ENCODE peak calls at places on chromosomes 6 and 20, in four cellular contexts. A is H1, Q is K562, P is HepG2. M is an unnamed sample.

GRCh38 chr6:13979284-13980171 is 54.8 kb downstream of the RNF182 start:
- DNase-seq in Q (peak), A (no peak), P (no peak), M (no peak)

GRCh38 chr6:13653296-13653695 is 38.2 kb downstream of the NOL7 start:
- DNase-seq in A (no peak), P (no peak), Q (no peak), M (no peak)

GRCh38 chr6:149153637-149154036 is 163.9 kb upstream of the TAB2 start:
- DNase-seq in P (no peak), A (no peak), Q (no peak), M (no peak)

GRCh38 chr6:52491203-52492069 is 71.3 kb downstream of the EFHC1 start:
- DNase-seq in A (no peak), P (no peak), Q (no peak), M (no peak)

GRCh38 chr6:170233304-170234205 is 57.3 kb downstream of the DLL1 start:
- DNase-seq in P (no peak), Q (no peak), A (no peak), M (no peak)

GRCh38 chr6:13615802-13616140 is 636 bp downstream of the NOL7 start:
- DNase-seq in Q (peak), P (no peak), A (no peak), M (peak)

GRCh38 chr20:13883425-13883824 is 98.6 kb downstream of the NDUFAF5 start:
- DNase-seq in A (no peak), Q (no peak), P (no peak), M (no peak)

GRCh38 chr20:33255005-33255404 is 19.2 kb downstream of the BPIFA1 start:
- DNase-seq in P (no peak), A (no peak), Q (no peak), M (no peak)

GRCh38 chr6:34650823-34651222 is 45.7 kb downstream of the ILRUN start:
- DNase-seq in Q (no peak), A (no peak), P (no peak), M (no peak)

GRCh38 chr6:43937236-43938177 is 167.5 kb downstream of the VEGFA start:
- DNase-seq in A (no peak), Q (peak), P (no peak), M (no peak)

GRCh38 chr20:1305682-1306081 is 23.3 kb downstream of the SDCBP2 start:
- DNase-seq in P (no peak), Q (no peak), A (no peak), M (no peak)

GRCh38 chr20:62388839-62389600 is 2.1 kb downstream of the RPS21 start:
- DNase-seq in Q (no peak), A (no peak), P (no peak), M (no peak)

GRCh38 chr6:8088886-8089285 is 13.5 kb downstream of the EEF1E1 start:
- DNase-seq in Q (no peak), P (no peak), A (no peak), M (no peak)

GRCh38 chr20:9508240-9508661 is 6.1 kb upstream of the LAMP5 start:
- DNase-seq in Q (no peak), A (no peak), P (no peak), M (no peak)

GRCh38 chr20:58446938-58447265 is 57.9 kb downstream of the VAPB start:
- DNase-seq in P (no peak), A (no peak), Q (no peak), M (no peak)

GRCh38 chr6:139881728-139882211 is 507.3 kb upstream of the CITED2 start:
- DNase-seq in P (peak), Q (peak), A (no peak), M (peak)

GRCh38 chr6:139577991-139578604 is 203.7 kb upstream of the CITED2 start:
- DNase-seq in Q (no peak), A (no peak), P (peak), M (no peak)

GRCh38 chr6:111788779-111789276 is 84.4 kb downstream of the FYN start:
- DNase-seq in A (no peak), Q (peak), P (peak), M (no peak)

GRCh38 chr20:47353697-47354387 is 2.7 kb downstream of the ZMYND8 start:
- DNase-seq in A (no peak), Q (no peak), P (no peak), M (no peak)

GRCh38 chr6:110284877-110285276 is 73.3 kb downstream of the METTL24 start:
- DNase-seq in P (no peak), A (no peak), Q (no peak), M (no peak)

GRCh38 chr6:139376054-139376355 is 1.6 kb upstream of the CITED2 start:
- DNase-seq in A (no peak), Q (peak), P (no peak), M (no peak)

GRCh38 chr6:170178561-170179477 is 112.1 kb downstream of the DLL1 start:
- DNase-seq in P (no peak), A (no peak), Q (no peak), M (no peak)

GRCh38 chr6:15285682-15286294 is 39.9 kb downstream of the JARID2 start:
- DNase-seq in Q (no peak), A (no peak), P (no peak), M (no peak)

GRCh38 chr6:89731924-89732568 is 87.5 kb downstream of the MDN1 start:
- DNase-seq in Q (no peak), P (no peak), A (no peak), M (no peak)
- TF ChIP-seq RNF2 in Q (no peak), P (no peak), A (no peak), M (no peak)

DNA sequence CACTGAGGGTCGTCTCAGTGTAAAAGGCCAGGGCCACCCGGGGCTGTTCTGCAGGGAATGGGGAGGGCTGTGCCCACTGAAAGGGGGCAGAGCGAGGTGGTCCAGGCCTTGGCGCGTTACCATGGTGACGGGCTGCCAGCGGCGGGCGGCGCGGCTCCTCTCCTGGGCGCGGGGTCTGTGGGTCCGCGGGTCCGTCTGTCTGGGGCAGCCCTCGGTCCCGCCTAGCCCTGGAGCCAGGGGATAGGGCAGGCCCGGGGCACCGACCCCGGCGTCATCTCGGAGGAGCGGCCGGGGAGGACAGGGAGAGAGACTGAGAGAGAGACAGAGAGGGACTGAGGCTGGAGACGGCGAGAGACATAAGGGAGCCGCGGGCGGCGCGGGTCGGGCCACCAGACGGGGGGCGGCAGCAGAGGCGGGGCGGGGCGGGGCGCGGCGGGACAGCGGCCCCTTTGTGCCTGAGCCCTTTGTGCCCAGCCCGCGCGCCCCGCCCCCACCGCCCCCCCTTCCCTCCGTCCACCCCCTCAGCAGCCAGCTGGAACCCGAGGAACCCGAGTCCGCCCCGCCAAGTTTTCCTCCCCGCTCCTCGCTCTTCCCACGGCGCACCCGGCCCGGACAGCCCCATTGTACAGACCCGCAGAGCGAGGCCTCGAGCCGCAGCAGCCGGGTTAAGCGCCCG is at the start of gene KIAA1755:
- DNase-seq in P (peak), Q (peak), A (no peak), M (no peak)
- TF ChIP-seq RNF2 in P (no peak), Q (no peak), A (no peak), M (no peak)

DNA sequence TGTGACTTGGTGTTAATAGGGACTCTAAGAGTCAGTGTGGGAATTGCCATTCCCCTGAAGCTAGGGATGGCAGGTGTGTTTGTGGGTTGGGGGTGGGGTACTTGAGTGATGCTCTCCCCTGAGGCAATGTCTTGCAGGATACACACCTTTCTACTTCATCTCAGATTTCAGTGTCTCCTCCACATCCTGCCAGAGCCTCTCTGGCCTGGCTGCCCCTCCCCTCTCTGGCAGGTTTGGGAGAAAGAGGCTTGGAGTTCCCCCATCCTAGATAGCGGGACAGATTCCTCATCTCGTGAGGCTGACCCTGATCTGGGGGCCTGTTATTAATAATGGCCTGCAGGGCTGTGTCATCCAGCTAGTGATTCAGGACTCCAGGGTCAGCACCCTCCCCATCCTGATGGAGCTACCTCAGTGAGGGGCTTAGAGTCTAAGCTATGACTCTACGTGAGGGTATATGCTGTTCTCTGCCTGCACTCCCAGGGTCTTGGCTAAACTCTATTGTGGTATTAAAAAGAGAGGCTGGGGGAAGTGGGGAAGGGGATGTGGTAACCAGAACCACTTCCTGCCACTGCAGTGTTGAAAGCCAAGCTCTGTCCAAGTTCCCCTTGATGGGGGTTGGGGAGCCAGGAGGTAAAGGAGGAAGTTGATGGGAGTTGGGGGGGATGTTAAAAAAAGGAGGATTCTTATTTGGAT is 3.7 kb upstream of the MMP9 start:
- DNase-seq in A (no peak), Q (no peak), P (no peak), M (no peak)
- TF ChIP-seq RNF2 in A (no peak), Q (no peak), P (no peak), M (no peak)

DNA sequence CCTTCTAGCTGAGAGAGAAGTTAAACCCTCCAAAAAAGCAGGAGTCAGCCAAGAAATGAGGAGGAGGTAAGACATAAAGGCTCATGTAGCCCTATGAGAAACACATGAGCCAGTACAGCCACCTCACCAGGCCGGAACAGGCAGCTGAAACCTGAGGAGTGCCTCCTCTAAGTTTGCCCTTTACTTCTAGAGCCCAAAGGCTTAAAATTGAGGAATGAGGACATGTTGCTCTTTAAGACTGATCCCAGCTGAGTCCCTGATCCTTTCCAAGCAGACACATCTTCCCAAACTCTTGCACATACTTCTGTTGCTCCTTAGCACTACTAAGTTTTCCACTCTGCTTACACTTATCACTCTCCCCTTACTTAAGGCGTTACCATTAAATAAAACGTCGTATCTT is 123.9 kb downstream of the OGFRL1 start:
- DNase-seq in Q (no peak), A (no peak), P (no peak), M (no peak)
- TF ChIP-seq RNF2 in Q (no peak), A (no peak), P (no peak), M (no peak)

GRCh38 chr20:51399138-51399890 is 143.2 kb downstream of the NFATC2 start:
- DNase-seq in A (no peak), P (no peak), Q (no peak), M (no peak)

GRCh38 chr20:51404297-51405060 is 138.0 kb downstream of the NFATC2 start:
- DNase-seq in A (no peak), Q (no peak), P (no peak), M (no peak)

GRCh38 chr20:51400051-51400926 is 142.2 kb downstream of the NFATC2 start:
- DNase-seq in P (no peak), A (no peak), Q (no peak), M (no peak)

GRCh38 chr20:51403465-51404220 is 138.9 kb downstream of the NFATC2 start:
- DNase-seq in Q (no peak), A (no peak), P (no peak), M (no peak)

GRCh38 chr20:51402201-51402600 is 140.3 kb downstream of the NFATC2 start:
- DNase-seq in P (no peak), Q (no peak), A (no peak), M (no peak)
- TF ChIP-seq RNF2 in P (no peak), Q (no peak), A (no peak), M (no peak)

GRCh38 chr6:131846023-131846663 is 38.3 kb downstream of the ENPP1 start:
- DNase-seq in Q (no peak), A (no peak), P (no peak), M (no peak)

GRCh38 chr6:131843768-131844167 is 35.9 kb downstream of the ENPP1 start:
- DNase-seq in P (no peak), A (no peak), Q (no peak), M (no peak)

GRCh38 chr6:131840936-131841583 is 33.2 kb downstream of the ENPP1 start:
- DNase-seq in P (peak), Q (no peak), A (no peak), M (no peak)

GRCh38 chr6:131846905-131847304 is 39.1 kb downstream of the ENPP1 start:
- DNase-seq in Q (no peak), A (no peak), P (no peak), M (no peak)

DNA sequence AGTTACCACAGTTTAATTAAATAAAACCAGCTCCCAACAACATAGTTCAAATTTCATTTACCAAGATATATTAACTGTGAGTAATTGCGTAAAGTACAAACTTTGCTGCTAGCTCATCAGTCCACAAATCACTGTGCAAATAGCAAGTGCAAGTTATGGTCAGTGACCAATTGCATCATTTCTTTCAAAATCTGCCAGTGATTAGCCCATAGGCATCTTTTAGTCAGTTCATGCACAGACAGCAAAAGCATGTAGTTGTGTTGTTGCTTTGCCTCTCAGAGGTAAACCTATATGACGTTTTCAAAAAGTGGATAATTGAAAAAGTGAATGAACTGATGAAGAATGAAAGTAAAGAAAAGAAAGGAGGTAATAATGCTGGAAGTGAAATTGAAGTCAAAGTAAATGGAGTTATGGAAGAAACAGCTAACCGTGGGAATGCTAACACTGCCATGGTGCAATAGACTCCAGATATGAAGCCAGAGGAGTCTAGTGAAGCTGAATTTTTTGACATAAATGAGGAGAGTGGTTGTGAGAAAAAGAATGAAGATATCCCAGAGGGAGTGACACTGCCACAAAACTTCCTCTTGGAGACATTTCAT is 36.5 kb downstream of the ENPP1 start:
- DNase-seq in A (no peak), P (peak), Q (no peak), M (peak)
- TF ChIP-seq RNF2 in A (no peak), P (no peak), Q (no peak), M (no peak)

GRCh38 chr6:2020909-2021308 is 224.5 kb downstream of the GMDS start:
- DNase-seq in A (no peak), Q (no peak), P (no peak), M (no peak)

GRCh38 chr6:2016040-2016439 is 229.4 kb downstream of the GMDS start:
- DNase-seq in A (no peak), P (no peak), Q (no peak), M (no peak)

GRCh38 chr6:2019051-2019450 is 226.4 kb downstream of the GMDS start:
- DNase-seq in Q (no peak), A (no peak), P (no peak), M (no peak)

GRCh38 chr6:2026133-2026532 is 219.3 kb downstream of the GMDS start:
- DNase-seq in Q (no peak), P (no peak), A (no peak), M (no peak)

GRCh38 chr6:2021713-2022125 is 223.7 kb downstream of the GMDS start:
- DNase-seq in P (no peak), A (no peak), Q (no peak), M (no peak)
- TF ChIP-seq RNF2 in P (no peak), A (no peak), Q (no peak), M (no peak)

GRCh38 chr6:3405679-3406078 is 51.2 kb downstream of the SLC22A23 start:
- DNase-seq in A (no peak), Q (no peak), P (peak), M (peak)
- TF ChIP-seq RNF2 in A (no peak), Q (no peak), P (no peak), M (no peak)

M was measured in A549.